ENCODE peak calls at places on chromosomes 11 and 22, in four cellular contexts. Z is ovary; A is right lobe of liver; B is CD4-positive, alpha-beta T cell. I is an unnamed sample.

GRCh38 chr11:12800032-12800671 is 125.9 kb downstream of the TEAD1 start:
- DNase-seq in Z (no peak), A (no peak), B (no peak), I (no peak)

GRCh38 chr11:45964911-45965389 is 42.5 kb downstream of the LARGE2 start:
- DNase-seq in Z (peak; percentile 66), A (peak; percentile 61), B (peak; percentile 51), I (peak; percentile 67)

GRCh38 chr11:60065801-60066200 is 9.3 kb downstream of the MS4A3 start:
- DNase-seq in Z (no peak), A (no peak), B (no peak), I (no peak)

GRCh38 chr11:68541983-68542382 is 81.4 kb downstream of the PPP6R3 start:
- DNase-seq in Z (no peak), A (no peak), B (no peak), I (peak; percentile 13)

GRCh38 chr22:49211176-49211575 is 616.5 kb downstream of the BRD1 start:
- DNase-seq in Z (peak; percentile 20), A (peak; percentile 41), B (no peak), I (no peak)

GRCh38 chr11:19092342-19092741 is 24.6 kb upstream of the ZDHHC13 start:
- DNase-seq in Z (no peak), A (no peak), B (no peak), I (no peak)

GRCh38 chr11:63719987-63720386 is 38.7 kb downstream of the RTN3 start:
- DNase-seq in Z (no peak), A (no peak), B (no peak), I (no peak)

GRCh38 chr11:109033627-109034340 is 368.9 kb downstream of the DDX10 start:
- DNase-seq in Z (no peak), A (no peak), B (no peak), I (no peak)

GRCh38 chr11:118827118-118827517 is 36.2 kb upstream of the DDX6 start:
- DNase-seq in Z (no peak), A (no peak), B (no peak), I (no peak)

GRCh38 chr22:39315389-39315788 is 4.0 kb downstream of the RPL3 start:
- DNase-seq in Z (no peak), A (no peak), B (no peak), I (no peak)

GRCh38 chr22:39316440-39317083 is 2.9 kb downstream of the RPL3 start:
- DNase-seq in Z (peak; percentile 77), A (peak; percentile 78), B (peak; percentile 73), I (peak; percentile 75)

GRCh38 chr22:39312410-39312809 is 7.0 kb downstream of the RPL3 start:
- DNase-seq in Z (no peak), A (no peak), B (no peak), I (no peak)

GRCh38 chr22:39313258-39314001 is 6.0 kb downstream of the RPL3 start:
- DNase-seq in Z (no peak), A (no peak), B (no peak), I (no peak)

GRCh38 chr22:39314251-39314971 is 5.0 kb downstream of the RPL3 start:
- DNase-seq in Z (no peak), A (no peak), B (no peak), I (no peak)
- H3K27ac ChIP-seq in Z (no peak overlapping the region), A (no peak overlapping the region), B (no peak overlapping the region), I (no peak overlapping the region)

GRCh38 chr11:117055449-117055848 is 42.8 kb downstream of the SIK3 start:
- DNase-seq in Z (no peak), A (no peak), B (no peak), I (no peak)

GRCh38 chr11:117057727-117058126 is 40.5 kb downstream of the SIK3 start:
- DNase-seq in Z (no peak), A (no peak), B (no peak), I (no peak)

GRCh38 chr11:117058761-117059233 is 39.4 kb downstream of the SIK3 start:
- DNase-seq in Z (no peak), A (no peak), B (no peak), I (no peak)

GRCh38 chr11:117059611-117060010 is 38.6 kb downstream of the SIK3 start:
- DNase-seq in Z (no peak), A (no peak), B (no peak), I (no peak)

GRCh38 chr11:117057317-117057716 is 40.9 kb downstream of the SIK3 start:
- DNase-seq in Z (no peak), A (no peak), B (no peak), I (no peak)
- H3K27ac ChIP-seq in Z (no peak overlapping the region), A (no peak overlapping the region), B (no peak overlapping the region), I (no peak overlapping the region)

GRCh38 chr11:67423466-67423865 is 4.8 kb upstream of the RPS6KB2 start:
- DNase-seq in Z (no peak), A (no peak), B (no peak), I (no peak)
- H3K27ac ChIP-seq in Z (no peak overlapping the region), A (no peak overlapping the region), B (no peak overlapping the region), I (no peak overlapping the region)

GRCh38 chr11:93542753-93543246 is 391 bp downstream of the SMCO4 start:
- DNase-seq in Z (peak; percentile 61), A (peak; percentile 70), B (no peak), I (no peak)

GRCh38 chr11:93541884-93542752 is 1.1 kb downstream of the SMCO4 start:
- DNase-seq in Z (peak; percentile 54), A (no peak), B (peak; percentile 47), I (peak; percentile 73)

GRCh38 chr11:93541154-93541553 is 2.0 kb downstream of the SMCO4 start:
- DNase-seq in Z (no peak), A (no peak), B (no peak), I (no peak)

GRCh38 chr11:93545566-93545965 is 2.4 kb upstream of the SMCO4 start:
- DNase-seq in Z (no peak), A (no peak), B (no peak), I (no peak)

DNA sequence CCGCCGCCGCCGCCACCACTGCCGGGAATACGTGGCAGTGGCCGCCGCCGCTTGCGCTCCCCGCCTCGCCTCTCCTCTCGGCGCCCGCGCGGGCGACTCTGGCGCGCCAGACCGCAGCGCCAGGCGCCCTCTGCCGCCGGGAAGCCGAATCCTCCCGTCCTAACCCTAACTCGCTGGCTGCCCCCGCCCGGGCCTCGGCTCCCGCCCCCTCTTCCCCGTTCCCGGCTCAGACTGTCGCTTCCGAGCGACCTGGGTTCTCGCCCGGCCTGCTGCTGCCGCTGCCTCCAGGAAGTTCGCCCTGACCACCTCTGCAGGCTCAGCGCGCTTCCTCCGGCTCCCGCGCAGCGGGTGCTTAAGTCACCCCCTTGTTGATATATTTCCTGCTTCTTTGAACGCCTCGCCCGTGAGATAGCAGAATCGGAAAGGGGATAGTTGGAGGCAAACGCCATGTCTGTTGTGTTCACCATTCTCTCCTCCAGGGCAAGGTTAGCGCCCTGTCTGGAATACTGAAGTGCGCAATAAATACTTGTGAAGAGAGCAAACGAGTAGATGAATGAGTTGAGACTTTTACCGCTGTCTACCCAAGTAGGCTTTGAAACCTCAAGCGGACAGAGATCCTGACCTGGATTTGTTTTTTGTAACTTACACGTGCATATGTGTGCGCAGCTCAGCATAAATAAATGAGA is at the start of gene SMCO4:
- DNase-seq in Z (peak; percentile 88), A (peak; percentile 90), B (peak; percentile 68), I (peak; percentile 86)
- H3K27ac ChIP-seq in Z (peak within 1 kb of the TSS; percentile 86), A (peak within 1 kb of the TSS; percentile 93), B (peak within 1 kb of the TSS; percentile 43), I (peak within 1 kb of the TSS; percentile 68)

GRCh38 chr22:46971776-46972150 is 209.3 kb downstream of the TBC1D22A start:
- DNase-seq in Z (no peak), A (no peak), B (no peak), I (no peak)
- H3K27ac ChIP-seq in Z (peak overlapping the region; percentile 3), A (peak overlapping the region; percentile 74), B (no peak overlapping the region), I (no peak overlapping the region)

GRCh38 chr22:31614781-31615480 is 47.1 kb downstream of the PISD start:
- DNase-seq in Z (no peak), A (no peak), B (no peak), I (no peak)

GRCh38 chr22:31615481-31615840 is 46.6 kb downstream of the PISD start:
- DNase-seq in Z (no peak), A (no peak), B (no peak), I (no peak)

GRCh38 chr22:31613904-31614296 is 48.1 kb downstream of the PISD start:
- DNase-seq in Z (no peak), A (no peak), B (no peak), I (no peak)

GRCh38 chr22:31616315-31616980 is 45.6 kb downstream of the PISD start:
- DNase-seq in Z (no peak), A (no peak), B (no peak), I (no peak)

DNA sequence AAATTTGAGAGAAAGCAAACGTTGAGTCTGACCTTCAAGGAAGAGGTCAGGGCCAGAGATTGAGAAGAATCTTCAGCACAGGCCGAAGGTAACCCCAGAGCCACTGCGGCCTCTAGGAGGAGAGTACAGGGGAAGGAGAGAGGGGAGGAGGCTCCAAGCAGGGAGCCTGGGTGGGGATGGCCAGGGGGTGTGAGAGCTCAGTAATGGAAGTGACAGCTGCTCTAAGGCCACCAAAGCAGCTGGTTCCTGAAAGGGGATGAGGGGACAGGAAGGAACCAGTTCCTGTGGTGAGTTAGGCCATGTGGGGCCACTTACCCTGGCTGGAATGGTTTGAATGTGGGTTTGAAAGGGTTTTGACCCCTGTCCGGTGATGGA is 46.1 kb downstream of the PISD start:
- DNase-seq in Z (no peak), A (no peak), B (no peak), I (no peak)
- H3K27ac ChIP-seq in Z (no peak overlapping the region), A (no peak overlapping the region), B (peak overlapping the region; percentile 53), I (peak overlapping the region; percentile 4)

DNA sequence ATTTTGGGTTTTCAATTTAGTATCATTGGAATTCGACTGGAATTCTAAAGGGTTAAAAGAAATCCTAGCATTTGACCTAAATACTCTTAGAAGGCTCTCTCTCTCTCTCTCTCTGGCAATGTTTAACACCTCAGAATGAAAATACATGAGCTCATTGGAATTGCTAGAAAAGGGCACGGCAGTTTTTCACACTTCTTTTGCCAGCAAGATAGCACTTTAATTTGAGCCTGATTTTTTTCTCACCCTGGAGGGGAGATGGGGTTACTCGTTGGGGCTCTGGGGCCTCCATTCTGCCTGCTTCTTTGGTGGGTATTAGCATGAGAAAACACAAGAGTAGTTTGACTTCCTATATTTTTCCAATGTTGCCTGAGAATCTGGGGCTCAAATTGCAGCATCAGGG is 22.8 kb upstream of the CLMP start:
- DNase-seq in Z (no peak), A (no peak), B (no peak), I (no peak)
- H3K27ac ChIP-seq in Z (no peak overlapping the region), A (no peak overlapping the region), B (no peak overlapping the region), I (no peak overlapping the region)

GRCh38 chr11:80285076-80285790 is 844.4 kb upstream of the TENM4 start:
- DNase-seq in Z (no peak), A (no peak), B (no peak), I (no peak)

GRCh38 chr11:80280737-80281136 is 839.9 kb upstream of the TENM4 start:
- DNase-seq in Z (peak; percentile 28), A (no peak), B (no peak), I (no peak)

GRCh38 chr11:80281194-80281593 is 840.4 kb upstream of the TENM4 start:
- DNase-seq in Z (no peak), A (no peak), B (no peak), I (no peak)

DNA sequence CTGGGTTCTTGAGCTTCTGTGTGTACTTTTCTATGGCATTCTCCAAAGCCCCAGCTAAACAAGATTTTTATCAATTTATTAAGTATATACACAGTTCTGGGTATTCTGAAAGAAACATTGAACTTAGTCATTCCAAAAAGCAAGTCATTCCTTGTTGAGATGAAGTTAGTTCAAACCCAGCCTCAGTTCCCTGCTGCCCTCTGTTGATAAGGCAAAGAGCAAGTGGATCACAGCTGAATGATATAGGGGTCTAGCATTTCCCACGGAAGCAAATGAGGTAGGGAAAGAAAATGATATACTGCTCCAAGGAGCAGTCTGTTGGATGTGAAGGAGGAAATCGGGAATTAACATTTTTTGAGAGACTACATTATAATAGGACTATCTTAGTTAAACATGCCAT is 841.8 kb upstream of the TENM4 start:
- DNase-seq in Z (no peak), A (no peak), B (no peak), I (no peak)
- H3K27ac ChIP-seq in Z (no peak overlapping the region), A (no peak overlapping the region), B (no peak overlapping the region), I (no peak overlapping the region)

I was measured in DND-41.